ENCODE peak calls at places on chromosomes 16 and 17, in nine cellular contexts. I is SW480; B is ovary; Y is H54; G is OCI-LY7; F is stimulated activated CD8-positive, alpha-beta memory T cell treated with anti-CD3 and anti-CD28 coated beads, Interleukin-4, amount 100 ng/mL, for 1 hour; W is breast epithelium; Q is midbrain; D is activated CD4-positive, alpha-beta T cell treated with anti-CD3 and anti-CD28 coated beads, Interleukin-2, amount 10 ng/mL, durations not matched to agents 7 days and 5 days. Z is an unnamed sample.

GRCh38 chr16:14958970-14959369 is 15.9 kb upstream of the PDXDC1 start:
- DNase-seq in W (no peak), G (no peak), Y (no peak), B (no peak), F (no peak), I (no peak), Q (no peak), D (no peak), Z (peak; percentile 33)

GRCh38 chr17:4152471-4152870 is 9.5 kb downstream of the CYB5D2 start:
- DNase-seq in Q (no peak), B (no peak), G (no peak), Y (peak; percentile 34), F (no peak), D (no peak), W (no peak), I (no peak), Z (no peak)

GRCh38 chr17:61469949-61470348 is 17.7 kb downstream of the TBX4 start:
- DNase-seq in F (no peak), G (no peak), Y (no peak), B (no peak), D (no peak), I (no peak), W (no peak), Q (no peak), Z (no peak)

GRCh38 chr17:4170639-4171280 is 27.8 kb downstream of the CYB5D2 start:
- DNase-seq in Q (no peak), G (no peak), I (no peak), Y (no peak), F (no peak), D (no peak), W (no peak), B (no peak), Z (no peak)

GRCh38 chr17:28773736-28774135 is 29.9 kb downstream of the TRAF4 start:
- DNase-seq in Q (no peak), Y (no peak), I (no peak), G (no peak), F (no peak), B (no peak), D (no peak), W (no peak), Z (no peak)

GRCh38 chr16:83147244-83147643 is 520.5 kb downstream of the CDH13 start:
- DNase-seq in G (no peak), B (no peak), Q (no peak), Y (no peak), W (no peak), D (no peak), F (no peak), I (no peak), Z (no peak)

GRCh38 chr17:61484174-61484573 is 32.0 kb downstream of the TBX4 start:
- DNase-seq in B (no peak), W (no peak), F (no peak), D (no peak), Q (no peak), Y (no peak), G (no peak), I (no peak), Z (no peak)

GRCh38 chr16:4505356-4506153 is 29.4 kb downstream of the HMOX2 start:
- DNase-seq in Q (no peak), G (peak; percentile 90), D (peak; percentile 89), Y (no peak), B (no peak), F (peak; percentile 61), I (no peak), W (no peak), Z (no peak)

GRCh38 chr17:68646626-68647526 is 45.7 kb upstream of the FAM20A start:
- DNase-seq in G (no peak), B (no peak), Q (no peak), W (no peak), I (no peak), Y (no peak), F (no peak), D (no peak), Z (no peak)

GRCh38 chr17:77132411-77133086 is 8.2 kb upstream of the SEC14L1 start:
- DNase-seq in B (no peak), D (no peak), W (no peak), G (no peak), I (no peak), Q (no peak), F (no peak), Y (no peak), Z (no peak)

GRCh38 chr17:48375356-48375755 is 54.7 kb downstream of the SKAP1 start:
- DNase-seq in F (no peak), B (no peak), Q (no peak), D (no peak), Y (no peak), I (no peak), W (no peak), G (no peak), Z (no peak)

GRCh38 chr16:3143598-3144330 is 8.9 kb downstream of the ZNF213 start:
- DNase-seq in I (no peak), B (no peak), G (no peak), D (no peak), Y (no peak), F (no peak), W (no peak), Q (no peak), Z (no peak)

GRCh38 chr17:32102172-32102571 is 40.1 kb upstream of the RHOT1 start:
- DNase-seq in Q (no peak), G (no peak), Y (no peak), F (no peak), I (no peak), W (no peak), D (no peak), B (no peak), Z (peak; percentile 43)

GRCh38 chr17:45675012-45675411 is 109.1 kb upstream of the CRHR1 start:
- DNase-seq in Q (no peak), I (no peak), B (no peak), D (no peak), F (no peak), Y (no peak), W (no peak), G (no peak), Z (no peak)

GRCh38 chr17:17781591-17782424 is 55.0 kb downstream of the SREBF1 start:
- DNase-seq in G (no peak), F (no peak), I (peak; percentile 68), B (peak; percentile 88), Q (peak; percentile 81), D (no peak), Y (peak; percentile 89), W (no peak), Z (no peak)

GRCh38 chr17:6831662-6832263 is at the start of gene TEKT1:
- DNase-seq in G (no peak), F (peak; percentile 57), B (peak; percentile 52), W (peak; percentile 87), Y (no peak), D (peak; percentile 80), Q (peak; percentile 58), I (no peak), Z (peak; percentile 94)

GRCh38 chr16:75105306-75106061 is 11.1 kb downstream of the LDHD start:
- DNase-seq in G (peak; percentile 50), B (peak; percentile 41), I (no peak), W (no peak), D (no peak), Y (no peak), F (no peak), Q (peak; percentile 60), Z (no peak)

GRCh38 chr17:67608691-67609090 is 109.0 kb upstream of the NOL11 start:
- DNase-seq in W (no peak), D (no peak), F (no peak), G (no peak), Y (peak; percentile 42), I (no peak), B (no peak), Q (no peak), Z (no peak)

GRCh38 chr16:85309656-85310587 is 197.7 kb upstream of the CIBAR2 start:
- DNase-seq in W (no peak), D (peak; percentile 38), Q (peak; percentile 92), I (peak; percentile 32), F (no peak), G (peak; percentile 89), Y (no peak), B (no peak), Z (no peak)

GRCh38 chr17:68595496-68595895 is 5.7 kb downstream of the FAM20A start:
- DNase-seq in G (no peak), F (no peak), I (no peak), Y (no peak), W (no peak), D (no peak), Q (no peak), B (no peak), Z (no peak)

GRCh38 chr17:62627904-62628603 is 584 bp downstream of the MRC2 start:
- DNase-seq in D (peak; percentile 35), F (no peak), I (no peak), Q (no peak), B (peak; percentile 87), Y (no peak), W (no peak), G (no peak), Z (no peak)

GRCh38 chr16:2190659-2191445 is 5.6 kb downstream of the CASKIN1 start:
- DNase-seq in Q (peak; percentile 27), B (no peak), F (no peak), D (no peak), W (no peak), Y (no peak), G (no peak), I (no peak), Z (no peak)

GRCh38 chr17:9976283-9977009 is 71.4 kb upstream of the RCVRN start:
- DNase-seq in Y (no peak), I (no peak), W (peak; percentile 35), B (no peak), F (no peak), Q (no peak), D (no peak), G (no peak), Z (no peak)

GRCh38 chr16:18936727-18937340 is 10.6 kb upstream of the SMG1 start:
- DNase-seq in Y (no peak), F (no peak), G (no peak), W (no peak), D (no peak), B (no peak), Q (no peak), I (no peak), Z (no peak)

GRCh38 chr17:72591500-72592241 is 470.9 kb downstream of the SOX9 start:
- DNase-seq in Y (peak; percentile 40), Q (no peak), F (no peak), I (peak; percentile 52), B (no peak), W (no peak), G (no peak), D (peak; percentile 19), Z (peak; percentile 60)

GRCh38 chr17:43615330-43615729 is 46.4 kb downstream of the MEOX1 start:
- DNase-seq in W (no peak), D (no peak), I (no peak), Y (no peak), B (no peak), G (no peak), F (no peak), Q (no peak), Z (no peak)

GRCh38 chr17:7703584-7704574 is 1.1 kb upstream of the EFNB3 start:
- DNase-seq in Q (no peak), F (no peak), D (no peak), G (peak; percentile 34), Y (no peak), I (peak; percentile 55), B (no peak), W (no peak), Z (peak; percentile 61)

GRCh38 chr17:48539177-48539576 is 5.7 kb downstream of the HOXB2 start:
- DNase-seq in Q (no peak), D (no peak), B (no peak), W (no peak), I (peak; percentile 72), Y (no peak), F (no peak), G (no peak), Z (no peak)

GRCh38 chr17:45294506-45294905 is 22.3 kb downstream of the MAP3K14 start:
- DNase-seq in Y (no peak), W (peak; percentile 63), F (no peak), D (no peak), I (no peak), Q (peak; percentile 29), G (no peak), B (no peak), Z (no peak)

GRCh38 chr17:27577124-27577761 is 53.7 kb upstream of the LGALS9 start:
- DNase-seq in D (no peak), W (no peak), I (no peak), Y (no peak), G (no peak), Q (peak; percentile 59), B (no peak), F (no peak), Z (peak; percentile 52)

GRCh38 chr16:143047-143446 is 4.6 kb upstream of the NPRL3 start:
- DNase-seq in G (no peak), B (no peak), D (no peak), Q (no peak), F (no peak), I (no peak), W (no peak), Y (no peak), Z (no peak)

Z was measured in H1.